ENCODE peak calls at places on chromosomes 11 and 22, in four cellular contexts. Z is left ventricle myocardium inferior, R is uterus, I is PC-3. Q is an unnamed sample.

GRCh38 chr11:130246719-130247118 is 68.0 kb downstream of the ZBTB44 start:
- DNase-seq in I (peak), Z (no peak), R (no peak), Q (no peak)

GRCh38 chr11:42524534-42525227 is 787.1 kb upstream of the API5 start:
- DNase-seq in I (peak), Z (peak), R (no peak), Q (no peak)

GRCh38 chr22:39935116-39935515 is 25.1 kb upstream of the TMA7B start:
- DNase-seq in R (no peak), Z (no peak), I (no peak), Q (no peak)

GRCh38 chr22:46846154-46846831 is 83.8 kb downstream of the TBC1D22A start:
- DNase-seq in R (no peak), Z (no peak), I (peak), Q (no peak)

GRCh38 chr11:124108158-124108557 is 7.1 kb upstream of the VWA5A start:
- DNase-seq in R (no peak), Z (no peak), I (peak), Q (no peak)

GRCh38 chr22:39241632-39242388 is 3.0 kb downstream of the PDGFB start:
- DNase-seq in R (no peak), I (no peak), Z (no peak), Q (no peak)

GRCh38 chr11:86186420-86186819 is 58.1 kb upstream of the EED start:
- DNase-seq in I (no peak), Z (no peak), R (no peak), Q (no peak)

GRCh38 chr11:73629907-73630306 is 16.5 kb upstream of the PLEKHB1 start:
- DNase-seq in Z (no peak), I (no peak), R (no peak), Q (no peak)

GRCh38 chr22:22110548-22111266 is 128.1 kb upstream of the TOP3B start:
- DNase-seq in R (no peak), Z (no peak), I (peak), Q (no peak)

DNA sequence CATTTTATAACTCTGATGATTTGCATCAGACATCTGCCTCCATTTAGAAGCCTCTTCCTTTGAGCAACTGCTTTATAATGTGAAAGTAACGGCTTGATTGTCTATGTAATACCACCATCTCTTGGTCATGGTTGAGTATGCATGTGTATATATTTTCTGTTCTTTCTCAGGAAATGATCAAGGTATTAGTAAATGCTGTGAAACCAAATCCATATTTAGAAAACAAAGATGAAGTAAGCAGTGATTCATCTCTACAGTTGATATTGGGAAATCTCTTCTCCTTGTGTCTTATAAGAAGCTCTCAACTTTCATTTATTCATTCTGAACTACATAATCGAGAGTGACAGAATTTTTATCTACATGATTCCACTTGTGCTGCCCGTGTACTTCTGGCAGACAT is 104.6 kb upstream of the ANO3 start:
- DNase-seq in I (peak), R (no peak), Z (no peak), Q (no peak)
- H3K4me3 ChIP-seq in I (no peak), R (no peak), Z (no peak), Q (no peak)

GRCh38 chr11:82732348-82732733 is 1.3 kb downstream of the FAM181B start:
- DNase-seq in I (no peak), Z (no peak), R (no peak), Q (no peak)

GRCh38 chr11:82734120-82734479 is 436 bp upstream of the FAM181B start:
- DNase-seq in Z (no peak), I (no peak), R (no peak), Q (no peak)

GRCh38 chr11:82731691-82732277 is 1.9 kb downstream of the FAM181B start:
- DNase-seq in R (no peak), I (no peak), Z (no peak), Q (no peak)

GRCh38 chr11:82733444-82734119 is at the start of gene FAM181B:
- DNase-seq in Z (peak), I (no peak), R (peak), Q (peak)

GRCh38 chr11:82732734-82733443 is 775 bp downstream of the FAM181B start:
- DNase-seq in I (no peak), Z (no peak), R (no peak), Q (no peak)
- H3K4me3 ChIP-seq in I (peak), Z (peak), R (peak), Q (peak)

DNA sequence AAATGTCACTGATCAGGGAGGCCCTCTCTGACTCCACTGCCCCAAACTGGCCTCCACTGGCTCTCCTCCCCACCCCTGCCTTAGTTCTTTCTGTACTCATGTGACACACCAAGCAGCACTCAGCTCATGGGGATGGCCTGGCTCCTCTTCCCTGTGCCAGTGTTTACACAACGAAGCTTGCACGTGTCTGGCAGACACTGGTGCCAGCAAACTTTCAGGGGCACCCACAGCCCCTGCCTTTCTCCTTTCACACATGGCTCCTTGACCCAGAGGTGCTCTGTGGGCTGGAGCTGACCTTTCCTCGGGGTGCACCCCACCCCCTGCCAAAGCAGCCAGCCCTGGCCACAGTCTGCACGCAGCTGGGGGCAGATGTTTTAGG is 37.6 kb upstream of the PARVG start:
- DNase-seq in R (no peak), Z (no peak), I (no peak), Q (no peak)
- H3K4me3 ChIP-seq in R (no peak), Z (no peak), I (no peak), Q (no peak)

DNA sequence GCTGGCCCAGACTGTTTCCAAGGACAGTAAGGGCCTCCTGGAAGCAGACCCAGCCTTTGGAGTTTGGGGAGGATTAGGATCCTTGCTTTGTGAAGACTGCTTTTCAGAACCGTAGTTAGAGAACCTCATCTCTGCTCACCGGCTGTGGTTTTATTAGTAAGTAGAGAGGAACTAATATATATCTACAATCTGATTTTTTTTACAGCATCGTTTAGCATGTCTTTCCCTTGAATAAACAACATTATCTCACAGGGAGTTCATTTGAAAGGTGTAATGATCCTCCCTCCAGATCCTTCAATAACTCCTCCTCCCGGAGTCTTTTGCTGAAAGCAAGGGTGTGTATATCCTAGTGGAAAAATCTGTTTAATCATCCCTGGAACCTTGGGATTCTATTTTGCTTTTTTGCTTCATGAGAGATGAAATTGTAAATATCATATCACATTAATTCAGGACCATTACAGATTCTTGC is 132.7 kb downstream of the DBX1 start:
- DNase-seq in Z (no peak), I (no peak), R (no peak), Q (no peak)
- H3K4me3 ChIP-seq in Z (no peak), I (no peak), R (no peak), Q (no peak)

GRCh38 chr11:131694526-131695424 is 324.4 kb downstream of the NTM start:
- DNase-seq in I (peak), R (peak), Z (peak), Q (peak)
- H3K4me3 ChIP-seq in I (no peak), R (no peak), Z (peak), Q (no peak)

GRCh38 chr22:17247832-17248231 is 28.6 kb upstream of the ADA2 start:
- DNase-seq in R (no peak), Z (no peak), I (no peak), Q (no peak)
- H3K4me3 ChIP-seq in R (no peak), Z (no peak), I (no peak), Q (no peak)

DNA sequence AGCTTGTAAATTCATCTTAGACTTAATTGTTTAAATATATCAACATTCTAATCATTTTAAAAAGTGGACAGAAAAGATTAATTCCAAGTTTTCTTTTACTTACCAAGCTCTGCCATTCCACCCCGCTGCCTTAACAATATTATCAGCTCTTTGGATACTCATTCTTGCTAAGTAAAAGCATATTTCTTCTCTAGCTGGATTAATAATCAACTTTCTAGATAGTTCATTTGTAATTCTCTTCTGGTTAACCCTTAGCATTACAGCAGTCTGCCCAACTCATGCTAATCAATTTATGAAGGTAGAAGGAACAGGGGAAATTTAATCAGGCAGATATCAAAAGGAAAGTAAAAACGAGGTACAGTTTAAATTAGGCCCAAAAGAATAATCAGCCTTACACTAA is 41.0 kb upstream of the SOX6 start:
- DNase-seq in R (no peak), I (no peak), Z (no peak), Q (no peak)
- H3K4me3 ChIP-seq in R (no peak), I (no peak), Z (no peak), Q (no peak)

GRCh38 chr11:15525582-15525981 is 410.9 kb downstream of the INSC start:
- DNase-seq in R (no peak), Z (no peak), I (no peak), Q (no peak)
- H3K4me3 ChIP-seq in R (no peak), Z (no peak), I (no peak), Q (no peak)